ENCODE peak calls at places on chromosomes 16 and 17, in seven cellular contexts. One of them, this sample, is unnamed.

GRCh38 chr17:28472871-28473497 is 460 bp upstream of the SLC13A2 start:
- DNase-seq in frontal cortex: no peak
- DNase-seq in activated gamma-delta T cell treated with Interleukin-2 at 50 U/mL for 16 hours: no peak
- DNase-seq in posterior cingulate gyrus: no peak
- DNase-seq in stimulated activated CD8-positive, alpha-beta memory T cell treated with anti-CD3 and anti-CD28 coated beads, Interleukin-12 subunit alpha, Interleukin-12 subunit beta, amount 100 ng/mL, for 1 hour: no peak
- DNase-seq in stimulated activated CD4-positive, alpha-beta T cell treated with anti-CD3 and anti-CD28 coated beads, Interleukin-12 subunit alpha, Interleukin-12 subunit beta, amount 100 ng/mL, for 4 hours: no peak
- DNase-seq in DMS 273 treated with DMSO at 0.1 percent for 48 hours: no peak
- DNase-seq in this sample: no peak

GRCh38 chr17:3602499-3602898 is 6.7 kb downstream of the TRPV1 start:
- DNase-seq in activated gamma-delta T cell treated with Interleukin-2 at 50 U/mL for 16 hours: no peak
- DNase-seq in stimulated activated CD8-positive, alpha-beta memory T cell treated with anti-CD3 and anti-CD28 coated beads, Interleukin-12 subunit alpha, Interleukin-12 subunit beta, amount 100 ng/mL, for 1 hour: no peak
- DNase-seq in DMS 273 treated with DMSO at 0.1 percent for 48 hours: no peak
- DNase-seq in stimulated activated CD4-positive, alpha-beta T cell treated with anti-CD3 and anti-CD28 coated beads, Interleukin-12 subunit alpha, Interleukin-12 subunit beta, amount 100 ng/mL, for 4 hours: no peak
- DNase-seq in posterior cingulate gyrus: peak
- DNase-seq in frontal cortex: no peak
- DNase-seq in this sample: no peak

GRCh38 chr17:56290486-56291118 is 137.3 kb downstream of the ANKFN1 start:
- DNase-seq in activated gamma-delta T cell treated with Interleukin-2 at 50 U/mL for 16 hours: no peak
- DNase-seq in stimulated activated CD4-positive, alpha-beta T cell treated with anti-CD3 and anti-CD28 coated beads, Interleukin-12 subunit alpha, Interleukin-12 subunit beta, amount 100 ng/mL, for 4 hours: no peak
- DNase-seq in frontal cortex: no peak
- DNase-seq in DMS 273 treated with DMSO at 0.1 percent for 48 hours: no peak
- DNase-seq in posterior cingulate gyrus: no peak
- DNase-seq in stimulated activated CD8-positive, alpha-beta memory T cell treated with anti-CD3 and anti-CD28 coated beads, Interleukin-12 subunit alpha, Interleukin-12 subunit beta, amount 100 ng/mL, for 1 hour: no peak
- DNase-seq in this sample: no peak

GRCh38 chr17:43846963-43847369 is at the start of gene CD300LG:
- DNase-seq in DMS 273 treated with DMSO at 0.1 percent for 48 hours: no peak
- DNase-seq in posterior cingulate gyrus: peak
- DNase-seq in stimulated activated CD4-positive, alpha-beta T cell treated with anti-CD3 and anti-CD28 coated beads, Interleukin-12 subunit alpha, Interleukin-12 subunit beta, amount 100 ng/mL, for 4 hours: no peak
- DNase-seq in frontal cortex: no peak
- DNase-seq in activated gamma-delta T cell treated with Interleukin-2 at 50 U/mL for 16 hours: no peak
- DNase-seq in stimulated activated CD8-positive, alpha-beta memory T cell treated with anti-CD3 and anti-CD28 coated beads, Interleukin-12 subunit alpha, Interleukin-12 subunit beta, amount 100 ng/mL, for 1 hour: no peak
- DNase-seq in this sample: no peak

GRCh38 chr17:50621562-50621961 is 13.1 kb upstream of the ABCC3 start:
- DNase-seq in posterior cingulate gyrus: no peak
- DNase-seq in activated gamma-delta T cell treated with Interleukin-2 at 50 U/mL for 16 hours: no peak
- DNase-seq in DMS 273 treated with DMSO at 0.1 percent for 48 hours: no peak
- DNase-seq in stimulated activated CD8-positive, alpha-beta memory T cell treated with anti-CD3 and anti-CD28 coated beads, Interleukin-12 subunit alpha, Interleukin-12 subunit beta, amount 100 ng/mL, for 1 hour: no peak
- DNase-seq in frontal cortex: peak
- DNase-seq in stimulated activated CD4-positive, alpha-beta T cell treated with anti-CD3 and anti-CD28 coated beads, Interleukin-12 subunit alpha, Interleukin-12 subunit beta, amount 100 ng/mL, for 4 hours: no peak
- DNase-seq in this sample: no peak

GRCh38 chr16:57503366-57503765 is 17.1 kb upstream of the DOK4 start:
- DNase-seq in activated gamma-delta T cell treated with Interleukin-2 at 50 U/mL for 16 hours: no peak
- DNase-seq in frontal cortex: no peak
- DNase-seq in DMS 273 treated with DMSO at 0.1 percent for 48 hours: no peak
- DNase-seq in stimulated activated CD4-positive, alpha-beta T cell treated with anti-CD3 and anti-CD28 coated beads, Interleukin-12 subunit alpha, Interleukin-12 subunit beta, amount 100 ng/mL, for 4 hours: no peak
- DNase-seq in posterior cingulate gyrus: peak
- DNase-seq in stimulated activated CD8-positive, alpha-beta memory T cell treated with anti-CD3 and anti-CD28 coated beads, Interleukin-12 subunit alpha, Interleukin-12 subunit beta, amount 100 ng/mL, for 1 hour: no peak
- DNase-seq in this sample: no peak

GRCh38 chr16:66701061-66701460 is 4.5 kb upstream of the CMTM4 start:
- DNase-seq in stimulated activated CD8-positive, alpha-beta memory T cell treated with anti-CD3 and anti-CD28 coated beads, Interleukin-12 subunit alpha, Interleukin-12 subunit beta, amount 100 ng/mL, for 1 hour: no peak
- DNase-seq in activated gamma-delta T cell treated with Interleukin-2 at 50 U/mL for 16 hours: no peak
- DNase-seq in posterior cingulate gyrus: no peak
- DNase-seq in stimulated activated CD4-positive, alpha-beta T cell treated with anti-CD3 and anti-CD28 coated beads, Interleukin-12 subunit alpha, Interleukin-12 subunit beta, amount 100 ng/mL, for 4 hours: no peak
- DNase-seq in DMS 273 treated with DMSO at 0.1 percent for 48 hours: no peak
- DNase-seq in frontal cortex: no peak
- DNase-seq in this sample: no peak

GRCh38 chr17:59154335-59154720 is 658 bp downstream of the SKA2 start:
- DNase-seq in DMS 273 treated with DMSO at 0.1 percent for 48 hours: peak
- DNase-seq in posterior cingulate gyrus: peak
- DNase-seq in stimulated activated CD4-positive, alpha-beta T cell treated with anti-CD3 and anti-CD28 coated beads, Interleukin-12 subunit alpha, Interleukin-12 subunit beta, amount 100 ng/mL, for 4 hours: peak
- DNase-seq in stimulated activated CD8-positive, alpha-beta memory T cell treated with anti-CD3 and anti-CD28 coated beads, Interleukin-12 subunit alpha, Interleukin-12 subunit beta, amount 100 ng/mL, for 1 hour: no peak
- DNase-seq in activated gamma-delta T cell treated with Interleukin-2 at 50 U/mL for 16 hours: peak
- DNase-seq in frontal cortex: peak
- DNase-seq in this sample: peak

GRCh38 chr16:22213236-22213635 is 7.2 kb downstream of the EEF2K start:
- DNase-seq in stimulated activated CD4-positive, alpha-beta T cell treated with anti-CD3 and anti-CD28 coated beads, Interleukin-12 subunit alpha, Interleukin-12 subunit beta, amount 100 ng/mL, for 4 hours: no peak
- DNase-seq in posterior cingulate gyrus: no peak
- DNase-seq in stimulated activated CD8-positive, alpha-beta memory T cell treated with anti-CD3 and anti-CD28 coated beads, Interleukin-12 subunit alpha, Interleukin-12 subunit beta, amount 100 ng/mL, for 1 hour: no peak
- DNase-seq in frontal cortex: no peak
- DNase-seq in DMS 273 treated with DMSO at 0.1 percent for 48 hours: no peak
- DNase-seq in activated gamma-delta T cell treated with Interleukin-2 at 50 U/mL for 16 hours: no peak
- DNase-seq in this sample: no peak

GRCh38 chr17:35666070-35666469 is 65.4 kb upstream of the RASL10B start:
- DNase-seq in DMS 273 treated with DMSO at 0.1 percent for 48 hours: no peak
- DNase-seq in posterior cingulate gyrus: no peak
- DNase-seq in stimulated activated CD4-positive, alpha-beta T cell treated with anti-CD3 and anti-CD28 coated beads, Interleukin-12 subunit alpha, Interleukin-12 subunit beta, amount 100 ng/mL, for 4 hours: no peak
- DNase-seq in stimulated activated CD8-positive, alpha-beta memory T cell treated with anti-CD3 and anti-CD28 coated beads, Interleukin-12 subunit alpha, Interleukin-12 subunit beta, amount 100 ng/mL, for 1 hour: no peak
- DNase-seq in activated gamma-delta T cell treated with Interleukin-2 at 50 U/mL for 16 hours: no peak
- DNase-seq in frontal cortex: no peak
- DNase-seq in this sample: no peak

GRCh38 chr17:74182041-74182783 is 21.3 kb upstream of the RPL38 start:
- DNase-seq in frontal cortex: no peak
- DNase-seq in posterior cingulate gyrus: peak
- DNase-seq in activated gamma-delta T cell treated with Interleukin-2 at 50 U/mL for 16 hours: no peak
- DNase-seq in stimulated activated CD4-positive, alpha-beta T cell treated with anti-CD3 and anti-CD28 coated beads, Interleukin-12 subunit alpha, Interleukin-12 subunit beta, amount 100 ng/mL, for 4 hours: no peak
- DNase-seq in stimulated activated CD8-positive, alpha-beta memory T cell treated with anti-CD3 and anti-CD28 coated beads, Interleukin-12 subunit alpha, Interleukin-12 subunit beta, amount 100 ng/mL, for 1 hour: no peak
- DNase-seq in DMS 273 treated with DMSO at 0.1 percent for 48 hours: no peak
- DNase-seq in this sample: no peak

GRCh38 chr16:12896562-12896961 is 4.8 kb upstream of the SHISA9 start:
- DNase-seq in activated gamma-delta T cell treated with Interleukin-2 at 50 U/mL for 16 hours: no peak
- DNase-seq in stimulated activated CD8-positive, alpha-beta memory T cell treated with anti-CD3 and anti-CD28 coated beads, Interleukin-12 subunit alpha, Interleukin-12 subunit beta, amount 100 ng/mL, for 1 hour: no peak
- DNase-seq in DMS 273 treated with DMSO at 0.1 percent for 48 hours: peak
- DNase-seq in frontal cortex: no peak
- DNase-seq in stimulated activated CD4-positive, alpha-beta T cell treated with anti-CD3 and anti-CD28 coated beads, Interleukin-12 subunit alpha, Interleukin-12 subunit beta, amount 100 ng/mL, for 4 hours: no peak
- DNase-seq in posterior cingulate gyrus: no peak
- DNase-seq in this sample: no peak

GRCh38 chr16:74485916-74486315 is 64.6 kb upstream of the CLEC18B start:
- DNase-seq in stimulated activated CD8-positive, alpha-beta memory T cell treated with anti-CD3 and anti-CD28 coated beads, Interleukin-12 subunit alpha, Interleukin-12 subunit beta, amount 100 ng/mL, for 1 hour: no peak
- DNase-seq in stimulated activated CD4-positive, alpha-beta T cell treated with anti-CD3 and anti-CD28 coated beads, Interleukin-12 subunit alpha, Interleukin-12 subunit beta, amount 100 ng/mL, for 4 hours: no peak
- DNase-seq in DMS 273 treated with DMSO at 0.1 percent for 48 hours: no peak
- DNase-seq in activated gamma-delta T cell treated with Interleukin-2 at 50 U/mL for 16 hours: no peak
- DNase-seq in posterior cingulate gyrus: no peak
- DNase-seq in frontal cortex: no peak
- DNase-seq in this sample: no peak

GRCh38 chr16:10741844-10742243 is 1.8 kb upstream of the NUBP1 start:
- DNase-seq in frontal cortex: no peak
- DNase-seq in stimulated activated CD8-positive, alpha-beta memory T cell treated with anti-CD3 and anti-CD28 coated beads, Interleukin-12 subunit alpha, Interleukin-12 subunit beta, amount 100 ng/mL, for 1 hour: no peak
- DNase-seq in posterior cingulate gyrus: no peak
- DNase-seq in activated gamma-delta T cell treated with Interleukin-2 at 50 U/mL for 16 hours: no peak
- DNase-seq in DMS 273 treated with DMSO at 0.1 percent for 48 hours: peak
- DNase-seq in stimulated activated CD4-positive, alpha-beta T cell treated with anti-CD3 and anti-CD28 coated beads, Interleukin-12 subunit alpha, Interleukin-12 subunit beta, amount 100 ng/mL, for 4 hours: no peak
- DNase-seq in this sample: no peak

GRCh38 chr17:45311762-45312476 is 4.9 kb downstream of the MAP3K14 start:
- DNase-seq in DMS 273 treated with DMSO at 0.1 percent for 48 hours: no peak
- DNase-seq in stimulated activated CD8-positive, alpha-beta memory T cell treated with anti-CD3 and anti-CD28 coated beads, Interleukin-12 subunit alpha, Interleukin-12 subunit beta, amount 100 ng/mL, for 1 hour: peak
- DNase-seq in posterior cingulate gyrus: no peak
- DNase-seq in frontal cortex: no peak
- DNase-seq in stimulated activated CD4-positive, alpha-beta T cell treated with anti-CD3 and anti-CD28 coated beads, Interleukin-12 subunit alpha, Interleukin-12 subunit beta, amount 100 ng/mL, for 4 hours: peak
- DNase-seq in activated gamma-delta T cell treated with Interleukin-2 at 50 U/mL for 16 hours: peak
- DNase-seq in this sample: peak

GRCh38 chr17:70848785-70849184 is 679.5 kb downstream of the KCNJ2 start:
- DNase-seq in stimulated activated CD8-positive, alpha-beta memory T cell treated with anti-CD3 and anti-CD28 coated beads, Interleukin-12 subunit alpha, Interleukin-12 subunit beta, amount 100 ng/mL, for 1 hour: no peak
- DNase-seq in posterior cingulate gyrus: no peak
- DNase-seq in stimulated activated CD4-positive, alpha-beta T cell treated with anti-CD3 and anti-CD28 coated beads, Interleukin-12 subunit alpha, Interleukin-12 subunit beta, amount 100 ng/mL, for 4 hours: no peak
- DNase-seq in DMS 273 treated with DMSO at 0.1 percent for 48 hours: no peak
- DNase-seq in activated gamma-delta T cell treated with Interleukin-2 at 50 U/mL for 16 hours: no peak
- DNase-seq in frontal cortex: no peak
- DNase-seq in this sample: no peak

GRCh38 chr17:82804442-82805191 is 35.2 kb downstream of the ZNF750 start:
- DNase-seq in posterior cingulate gyrus: peak
- DNase-seq in activated gamma-delta T cell treated with Interleukin-2 at 50 U/mL for 16 hours: no peak
- DNase-seq in DMS 273 treated with DMSO at 0.1 percent for 48 hours: no peak
- DNase-seq in stimulated activated CD4-positive, alpha-beta T cell treated with anti-CD3 and anti-CD28 coated beads, Interleukin-12 subunit alpha, Interleukin-12 subunit beta, amount 100 ng/mL, for 4 hours: no peak
- DNase-seq in frontal cortex: no peak
- DNase-seq in stimulated activated CD8-positive, alpha-beta memory T cell treated with anti-CD3 and anti-CD28 coated beads, Interleukin-12 subunit alpha, Interleukin-12 subunit beta, amount 100 ng/mL, for 1 hour: no peak
- DNase-seq in this sample: no peak

GRCh38 chr17:81002013-81002384 is 10.4 kb downstream of the CHMP6 start:
- DNase-seq in stimulated activated CD8-positive, alpha-beta memory T cell treated with anti-CD3 and anti-CD28 coated beads, Interleukin-12 subunit alpha, Interleukin-12 subunit beta, amount 100 ng/mL, for 1 hour: no peak
- DNase-seq in DMS 273 treated with DMSO at 0.1 percent for 48 hours: no peak
- DNase-seq in frontal cortex: no peak
- DNase-seq in stimulated activated CD4-positive, alpha-beta T cell treated with anti-CD3 and anti-CD28 coated beads, Interleukin-12 subunit alpha, Interleukin-12 subunit beta, amount 100 ng/mL, for 4 hours: no peak
- DNase-seq in posterior cingulate gyrus: no peak
- DNase-seq in activated gamma-delta T cell treated with Interleukin-2 at 50 U/mL for 16 hours: no peak
- DNase-seq in this sample: no peak

This sample was measured in stimulated activated effector memory CD8-positive, alpha-beta T cell treated with anti-CD3 and anti-CD28 coated beads, Interleukin-12 subunit alpha, Interleukin-12 subunit beta, amount 100 ng/mL, for 72 hours.